ENCODE peak calls at places on chromosomes 2 and 18, in six cellular contexts. P is activated CD4-positive, CD25-positive, alpha-beta regulatory T cell; S is NCI-H1417; N is endothelial cell; D is fibroblast of lung; R is osteoblast. T is an unnamed sample.

GRCh38 chr2:202269585-202269984 is 4.0 kb downstream of the NOP58 start:
- DNase-seq in S (no peak), R (no peak), P (no peak), D (no peak), N (no peak), T (no peak)

GRCh38 chr2:191231995-191232394 is 13.2 kb upstream of the MYO1B start:
- DNase-seq in D (peak; percentile 74), N (no peak), P (no peak), R (no peak), S (no peak), T (peak; percentile 39)

GRCh38 chr2:105756435-105756834 is 11.7 kb downstream of the NCK2 start:
- DNase-seq in P (no peak), D (no peak), R (no peak), N (no peak), S (no peak), T (no peak)

GRCh38 chr18:35132284-35132910 is 91.2 kb downstream of the MAPRE2 start:
- DNase-seq in S (no peak), D (no peak), N (no peak), P (no peak), R (no peak), T (no peak)

GRCh38 chr2:177573120-177573519 is 180.5 kb downstream of the AGPS start:
- DNase-seq in S (no peak), D (no peak), P (no peak), N (no peak), R (no peak), T (no peak)

GRCh38 chr2:226080323-226080722 is 680.8 kb downstream of the NYAP2 start:
- DNase-seq in S (no peak), D (peak; percentile 76), P (no peak), R (no peak), N (no peak), T (peak; percentile 42)

GRCh38 chr2:55859875-55860274 is 63.7 kb downstream of the EFEMP1 start:
- DNase-seq in R (no peak), S (no peak), P (no peak), D (no peak), N (no peak), T (no peak)

GRCh38 chr2:212863185-212863588 is 288.2 kb downstream of the IKZF2 start:
- DNase-seq in P (no peak), S (no peak), N (peak; percentile 6), R (no peak), D (peak; percentile 38), T (no peak)

GRCh38 chr2:205563646-205564045 is 118.7 kb upstream of the NRP2 start:
- DNase-seq in R (no peak), N (peak; percentile 14), P (no peak), D (peak; percentile 18), S (no peak), T (no peak)

GRCh38 chr2:149537098-149537726 is 50.4 kb downstream of the MMADHC start:
- DNase-seq in N (no peak), P (no peak), S (no peak), R (no peak), D (no peak), T (no peak)

GRCh38 chr2:227035678-227036077 is 128.3 kb downstream of the COL4A4 start:
- DNase-seq in R (no peak), D (no peak), N (no peak), S (no peak), P (no peak), T (no peak)

GRCh38 chr2:240930096-240930630 is 24.0 kb downstream of the CROCC2 start:
- DNase-seq in R (peak; percentile 77), P (no peak), S (no peak), D (no peak), N (no peak), T (no peak)

GRCh38 chr2:10536569-10537133 is 88.5 kb upstream of the ODC1 start:
- DNase-seq in N (no peak), D (no peak), R (peak; percentile 41), P (no peak), S (no peak), T (no peak)

GRCh38 chr18:475202-475624 is 25.3 kb downstream of the COLEC12 start:
- DNase-seq in P (no peak), N (peak; percentile 55), D (peak; percentile 42), R (peak; percentile 82), S (no peak), T (peak; percentile 53)

GRCh38 chr2:233387667-233388528 is 33.6 kb downstream of the DGKD start:
- DNase-seq in P (no peak), N (no peak), R (peak; percentile 94), D (peak; percentile 99), S (no peak), T (peak; percentile 75)

GRCh38 chr18:5456577-5457466 is 87.0 kb downstream of the EPB41L3 start:
- DNase-seq in S (no peak), D (peak; percentile 63), N (peak; percentile 32), P (no peak), R (peak; percentile 43), T (peak; percentile 7)

GRCh38 chr2:197777823-197778407 is 7.2 kb downstream of the BOLL start:
- DNase-seq in N (peak; percentile 31), S (no peak), P (no peak), D (peak; percentile 66), R (no peak), T (peak; percentile 47)

GRCh38 chr2:85730686-85731085 is 23.1 kb upstream of the ATOH8 start:
- DNase-seq in R (no peak), N (no peak), S (no peak), P (no peak), D (no peak), T (no peak)

GRCh38 chr2:214465386-214466146 is 54.7 kb downstream of the VWC2L start:
- DNase-seq in P (no peak), S (no peak), N (no peak), R (no peak), D (no peak), T (peak; percentile 7)

GRCh38 chr2:56132138-56132537 is 51.7 kb upstream of the CCDC85A start:
- DNase-seq in S (peak; percentile 79), N (no peak), P (no peak), R (peak; percentile 46), D (peak; percentile 59), T (peak; percentile 43)

GRCh38 chr2:239660390-239661228 is 259.8 kb upstream of the HDAC4 start:
- DNase-seq in R (peak; percentile 46), P (no peak), N (no peak), D (no peak), S (no peak), T (no peak)

GRCh38 chr2:32688511-32688910 is 60.7 kb downstream of the TTC27 start:
- DNase-seq in P (no peak), R (no peak), N (no peak), S (no peak), D (peak; percentile 41), T (peak; percentile 35)

GRCh38 chr2:173962583-173963110 is 2.5 kb downstream of the SP3 start:
- DNase-seq in D (no peak), N (no peak), R (no peak), S (no peak), P (no peak), T (no peak)

GRCh38 chr2:231373786-231374185 is 21.7 kb upstream of the B3GNT7 start:
- DNase-seq in P (no peak), S (no peak), R (no peak), N (no peak), D (no peak), T (no peak)

GRCh38 chr2:55283083-55283482 is 14.1 kb upstream of the MTIF2 start:
- DNase-seq in S (no peak), P (no peak), D (no peak), R (no peak), N (no peak), T (no peak)

GRCh38 chr18:63757541-63757940 is 17.7 kb upstream of the SERPINB7 start:
- DNase-seq in P (no peak), D (no peak), R (no peak), S (no peak), N (no peak), T (no peak)

GRCh38 chr2:199495147-199495546 is 37.4 kb upstream of the SATB2 start:
- DNase-seq in N (no peak), S (no peak), P (no peak), D (no peak), R (no peak), T (no peak)

GRCh38 chr2:154532763-154533162 is 165.7 kb upstream of the KCNJ3 start:
- DNase-seq in N (no peak), S (no peak), D (no peak), P (no peak), R (no peak), T (no peak)

GRCh38 chr2:240568678-240569522 is 616 bp downstream of the RNPEPL1 start:
- DNase-seq in R (peak; percentile 96), S (peak; percentile 52), D (peak; percentile 65), P (no peak), N (peak; percentile 34), T (peak; percentile 33)

GRCh38 chr2:219207884-219208740 is 1.5 kb downstream of the ZFAND2B start:
- DNase-seq in P (no peak), R (peak; percentile 93), N (no peak), S (no peak), D (peak; percentile 73), T (peak; percentile 49)

GRCh38 chr2:183996825-183997823 is 601.2 kb upstream of the ZNF804A start:
- DNase-seq in P (no peak), N (no peak), S (peak; percentile 47), D (no peak), R (no peak), T (no peak)

GRCh38 chr2:214574077-214574775 is 163.4 kb downstream of the VWC2L start:
- DNase-seq in P (no peak), S (peak; percentile 67), R (no peak), D (no peak), N (no peak), T (no peak)

GRCh38 chr2:236010920-236011685 is 157.1 kb downstream of the GBX2 start:
- DNase-seq in R (peak; percentile 48), D (peak; percentile 4), P (no peak), N (no peak), S (no peak), T (no peak)

GRCh38 chr2:112706170-112706664 is 14.6 kb upstream of the NT5DC4 start:
- DNase-seq in R (peak; percentile 6), S (no peak), D (peak; percentile 17), N (no peak), P (no peak), T (peak; percentile 80)

GRCh38 chr2:106624787-106625369 is 137.7 kb downstream of the CD8B2 start:
- DNase-seq in N (no peak), R (no peak), D (no peak), S (no peak), P (no peak), T (no peak)

GRCh38 chr2:239664216-239664785 is 263.5 kb upstream of the HDAC4 start:
- DNase-seq in R (peak; percentile 37), N (no peak), P (no peak), D (no peak), S (no peak), T (no peak)

GRCh38 chr2:85971369-85971768 is 82.6 kb upstream of the ST3GAL5 start:
- DNase-seq in N (no peak), R (no peak), P (no peak), S (no peak), D (peak; percentile 44), T (peak; percentile 16)

GRCh38 chr2:74079522-74080341 is 68.0 kb downstream of the BOLA3 start:
- DNase-seq in P (no peak), S (no peak), N (no peak), D (no peak), R (peak; percentile 64), T (no peak)

GRCh38 chr2:29726976-29727375 is 194.4 kb downstream of the ALK start:
- DNase-seq in N (no peak), R (no peak), D (no peak), P (no peak), S (no peak), T (no peak)

T was measured in HFFc6.